ENCODE peak calls at places on chromosomes 7 and 10, in five cellular contexts. K, V, W, D and O are unnamed samples.

GRCh38 chr10:7836571-7836970 is 18.3 kb downstream of the TAF3 start:
- DNase-seq in K (no peak), V (no peak), W (no peak), D (no peak), O (no peak)

GRCh38 chr10:99694171-99694570 is 34.9 kb downstream of the ENTPD7 start:
- DNase-seq in K (no peak), V (peak), W (no peak), D (no peak), O (no peak)

GRCh38 chr7:2698581-2699288 is 10.7 kb downstream of the AMZ1 start:
- DNase-seq in K (no peak), V (no peak), W (peak), D (no peak), O (peak)

GRCh38 chr7:41742619-41743018 is 39.7 kb upstream of the INHBA start:
- DNase-seq in K (no peak), V (no peak), W (no peak), D (no peak), O (no peak)

GRCh38 chr7:81846398-81846797 is 76.6 kb upstream of the HGF start:
- DNase-seq in K (no peak), V (peak), W (peak), D (peak), O (no peak)

GRCh38 chr7:155763721-155764431 is 48.4 kb downstream of the SHH start:
- DNase-seq in K (no peak), V (no peak), W (peak), D (no peak), O (peak)

GRCh38 chr10:29735628-29736324 is 101.0 kb upstream of the SVIL start:
- DNase-seq in K (peak), V (no peak), W (peak), D (peak), O (peak)

GRCh38 chr10:94002156-94002555 is 8.4 kb downstream of the PLCE1 start:
- DNase-seq in K (peak), V (no peak), W (no peak), D (peak), O (no peak)

GRCh38 chr7:117399820-117400422 is 27.4 kb downstream of the ASZ1 start:
- DNase-seq in K (no peak), V (no peak), W (no peak), D (peak), O (peak)

GRCh38 chr7:28990200-28990960 is 32.2 kb upstream of the TRIL start:
- DNase-seq in K (peak), V (no peak), W (no peak), D (no peak), O (no peak)

GRCh38 chr10:71795248-71795647 is 21.9 kb upstream of the VSIR start:
- DNase-seq in K (no peak), V (no peak), W (no peak), D (peak), O (no peak)

DNA sequence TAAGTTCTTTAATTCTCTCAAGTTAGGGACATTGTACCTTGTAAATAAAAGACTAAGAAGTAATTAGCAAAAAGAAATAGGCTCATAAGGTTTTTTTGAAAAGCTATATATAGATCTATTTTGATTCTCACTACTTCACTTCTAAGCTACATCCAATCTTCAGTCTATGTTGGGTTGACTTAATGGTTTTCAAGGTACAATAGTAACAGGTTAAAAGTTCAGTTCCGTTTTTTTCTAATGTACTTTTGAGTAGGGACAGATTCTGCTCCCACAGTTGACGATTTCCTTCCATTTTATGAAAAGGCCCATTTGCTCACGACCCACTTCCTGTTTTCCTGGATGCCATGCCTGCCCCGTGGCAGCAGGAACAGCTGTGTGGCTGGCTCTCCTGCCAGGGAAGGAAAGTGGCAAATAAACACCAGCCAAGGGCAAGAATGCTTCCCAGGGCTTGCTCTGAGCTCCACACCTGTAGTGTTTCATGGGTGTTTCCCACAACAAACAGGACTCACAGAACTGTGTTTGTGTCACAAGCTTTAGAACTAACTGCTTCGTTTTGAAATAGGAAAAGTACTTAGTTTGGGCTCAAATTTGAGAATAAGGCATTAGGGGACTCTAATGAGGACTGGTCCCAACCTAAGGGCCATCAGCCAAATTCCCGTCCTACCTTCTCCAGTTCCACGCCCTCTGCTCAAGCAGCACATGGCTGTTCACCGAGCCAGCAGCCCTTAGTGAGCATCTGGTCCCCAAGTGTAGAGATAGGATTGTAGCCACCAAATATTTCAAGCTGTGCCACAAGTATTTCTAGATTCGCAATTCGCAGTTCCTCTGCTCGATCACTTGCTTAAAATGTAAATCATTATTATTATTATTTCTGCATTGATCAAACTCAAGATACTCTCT is 240.7 kb downstream of the COBL start:
- DNase-seq in K (no peak), V (no peak), W (no peak), D (no peak), O (no peak)
- TF ChIP-seq CTCF in K (no peak), V (no peak), W (no peak), D (no peak), O (no peak)

DNA sequence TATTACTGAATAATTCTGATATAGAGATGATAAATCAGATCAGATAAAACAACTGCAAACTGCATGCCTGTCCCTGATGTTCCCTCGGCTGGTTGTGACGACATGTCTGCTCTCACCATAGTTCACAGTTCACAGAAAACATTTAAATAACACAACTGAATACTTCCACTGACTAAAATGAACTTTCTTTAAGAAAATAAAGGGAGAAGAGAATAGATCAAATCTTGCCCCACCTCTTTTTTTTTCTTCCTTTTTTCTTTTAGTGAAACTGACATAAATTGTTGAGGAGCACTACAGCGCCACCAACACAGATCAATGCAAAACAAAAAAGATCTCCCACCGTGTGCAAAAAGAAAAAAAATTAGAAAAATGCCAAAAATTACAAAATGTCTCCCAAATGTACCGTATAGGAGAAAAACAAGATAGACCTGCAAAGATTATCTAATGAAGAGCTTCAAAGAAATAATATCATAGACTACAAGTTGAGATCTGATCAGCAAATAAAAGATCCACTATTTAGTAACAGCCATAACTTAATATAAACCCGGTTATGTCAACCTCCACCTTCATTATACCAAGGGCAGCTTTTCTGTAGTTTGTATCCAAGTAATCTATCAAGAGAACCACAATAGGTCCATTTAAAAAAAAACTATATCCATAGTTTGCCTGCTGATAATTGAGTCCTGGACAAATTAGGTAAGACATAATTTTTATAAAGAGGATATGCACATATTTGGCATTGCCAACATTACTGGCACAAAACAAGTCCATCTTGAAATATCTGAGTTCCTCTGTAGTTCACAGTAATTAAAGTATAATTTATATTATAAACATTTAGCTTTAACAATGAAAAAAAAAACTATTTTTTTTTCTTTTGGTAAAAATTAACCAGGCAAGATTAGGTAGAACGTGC is 30.8 kb upstream of the EPC1 start:
- DNase-seq in K (no peak), V (peak), W (peak), D (peak), O (no peak)
- TF ChIP-seq CTCF in K (peak), V (peak), W (peak), D (peak), O (peak)

GRCh38 chr10:132939957-132940790 is 2.2 kb downstream of the CFAP46 start:
- DNase-seq in K (no peak), V (no peak), W (peak), D (peak), O (peak)
- TF ChIP-seq CTCF in K (peak), V (peak), W (peak), D (peak), O (peak)

GRCh38 chr10:103238506-103239252 is 7.0 kb upstream of the RPEL1 start:
- DNase-seq in K (no peak), V (peak), W (no peak), D (peak), O (no peak)
- TF ChIP-seq CTCF in K (peak), V (peak), W (no peak), D (peak), O (no peak)

DNA sequence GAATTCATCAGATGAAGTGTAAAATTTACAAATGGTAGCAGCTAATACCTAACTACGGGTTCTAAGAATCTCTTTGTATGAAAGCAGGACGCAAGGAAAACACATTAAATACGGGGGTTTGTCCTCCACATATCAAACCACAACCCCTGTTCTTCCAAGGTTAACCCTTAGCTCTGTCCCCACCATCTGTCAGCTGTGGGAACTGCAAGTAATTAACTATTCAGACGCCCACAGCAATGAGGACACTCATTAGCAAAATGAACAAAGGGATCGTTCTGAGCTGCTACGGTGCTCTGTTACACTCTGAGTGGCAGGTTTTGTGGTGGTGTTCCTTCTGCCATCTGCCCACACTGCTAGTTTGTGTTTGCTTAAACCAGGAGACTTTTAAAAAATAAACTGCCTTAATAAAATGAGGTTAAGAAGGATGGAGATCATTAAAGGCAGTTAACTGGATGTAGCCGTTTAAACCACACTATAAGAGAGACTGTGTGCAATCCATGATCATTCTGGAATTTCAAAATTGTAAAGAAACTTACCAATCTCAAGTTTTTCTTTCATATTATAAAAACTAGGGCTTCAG is 51.4 kb downstream of the C10orf67 start:
- DNase-seq in K (no peak), V (peak), W (no peak), D (peak), O (peak)
- TF ChIP-seq CTCF in K (peak), V (peak), W (peak), D (peak), O (peak)

DNA sequence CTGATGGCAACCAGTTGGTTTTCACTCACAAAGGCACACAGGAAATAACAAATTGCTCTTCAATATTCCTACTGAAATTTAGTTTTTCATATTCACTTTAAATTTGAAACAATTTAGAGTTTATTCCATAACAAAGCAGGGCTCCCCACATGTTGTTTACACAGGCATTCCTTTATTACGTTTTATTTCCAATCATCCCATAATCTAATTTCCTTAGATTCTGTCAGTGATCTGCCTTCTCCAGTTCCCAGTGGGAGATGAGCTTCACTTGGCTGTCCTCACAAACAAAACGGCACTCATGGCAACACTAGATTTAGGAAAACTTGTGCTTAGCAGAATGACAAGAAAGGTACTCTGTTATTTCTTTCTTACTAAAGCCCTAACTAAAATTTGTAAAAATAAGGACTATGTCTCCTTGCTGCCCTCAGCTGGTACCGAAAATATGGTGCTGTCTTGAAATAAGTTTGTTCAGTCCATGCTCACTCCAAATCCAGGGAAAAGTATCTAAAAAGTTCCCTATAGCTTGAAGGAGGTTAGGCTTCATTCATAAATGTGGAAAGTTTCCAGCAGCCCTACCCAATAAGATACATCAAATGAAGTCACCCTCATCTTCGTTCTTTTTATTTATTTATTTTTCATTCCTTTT is 23.0 kb downstream of the PHYH start:
- DNase-seq in K (no peak), V (peak), W (no peak), D (no peak), O (no peak)
- TF ChIP-seq CTCF in K (peak), V (peak), W (no peak), D (no peak), O (no peak)

GRCh38 chr10:100882251-100882643 is 30.5 kb upstream of the SLF2 start:
- DNase-seq in K (no peak), V (no peak), W (no peak), D (no peak), O (no peak)

GRCh38 chr10:100879741-100880360 is 32.9 kb upstream of the SLF2 start:
- DNase-seq in K (no peak), V (no peak), W (no peak), D (no peak), O (no peak)

GRCh38 chr10:100881552-100882250 is 31.1 kb upstream of the SLF2 start:
- DNase-seq in K (no peak), V (peak), W (no peak), D (no peak), O (no peak)

GRCh38 chr10:100883322-100883821 is 29.4 kb upstream of the SLF2 start:
- DNase-seq in K (no peak), V (no peak), W (no peak), D (no peak), O (no peak)

GRCh38 chr10:100882681-100883321 is 30.0 kb upstream of the SLF2 start:
- DNase-seq in K (peak), V (no peak), W (no peak), D (no peak), O (no peak)
- TF ChIP-seq CTCF in K (no peak), V (no peak), W (no peak), D (no peak), O (no peak)

DNA sequence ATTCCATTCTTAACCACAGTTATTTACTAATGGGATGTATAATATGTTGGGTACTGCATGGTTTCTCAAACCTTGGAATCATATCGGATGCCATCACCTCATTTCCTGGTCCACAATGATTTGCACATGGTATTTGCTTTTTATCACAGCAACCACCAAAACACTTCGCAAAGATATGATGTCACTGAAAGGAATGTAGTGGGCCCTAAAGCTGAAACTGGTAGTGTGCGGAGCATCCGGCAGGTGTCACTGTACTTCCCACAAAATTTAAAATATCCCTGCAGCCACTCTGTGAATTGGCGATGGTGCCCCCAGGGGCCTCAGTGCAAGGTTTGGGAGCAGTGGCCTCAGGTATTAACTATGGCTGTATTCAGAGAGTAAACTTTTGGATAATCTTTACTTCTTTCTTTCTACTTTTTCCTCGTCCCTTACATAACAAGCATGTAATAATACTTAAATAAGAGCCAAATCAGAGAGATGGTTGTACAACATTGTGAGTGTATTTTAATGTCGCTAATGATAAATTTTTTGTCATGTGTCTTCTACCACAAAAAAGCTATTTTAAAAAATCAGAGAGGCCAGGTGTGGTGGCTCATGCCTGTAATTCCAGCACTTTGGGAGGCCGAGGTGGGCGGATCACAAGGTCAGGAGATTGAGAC is 66.2 kb downstream of the FAM241B start:
- DNase-seq in K (peak), V (peak), W (no peak), D (peak), O (no peak)
- TF ChIP-seq CTCF in K (peak), V (peak), W (peak), D (peak), O (peak)

GRCh38 chr10:20767028-20767427 is 130.1 kb downstream of the NEBL start:
- DNase-seq in K (no peak), V (peak), W (no peak), D (peak), O (no peak)
- TF ChIP-seq CTCF in K (no peak), V (no peak), W (no peak), D (no peak), O (no peak)

DNA sequence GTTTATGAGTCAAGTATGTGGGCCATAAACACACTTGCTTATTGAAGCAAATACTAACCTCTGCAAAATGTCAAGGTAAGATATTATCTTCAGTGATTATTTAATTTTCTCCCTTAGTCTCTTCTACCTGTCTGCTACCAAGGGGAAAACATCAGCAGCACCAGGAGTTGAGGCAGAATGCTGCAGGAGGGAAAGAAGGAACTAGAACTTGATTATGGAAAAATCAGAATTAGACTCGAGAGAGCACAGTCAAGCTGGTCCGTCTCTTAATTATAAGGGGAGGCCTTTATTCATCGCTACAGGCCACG is 4.9 kb upstream of the ZFYVE27 start:
- DNase-seq in K (no peak), V (no peak), W (no peak), D (no peak), O (no peak)
- TF ChIP-seq CTCF in K (peak), V (peak), W (no peak), D (no peak), O (no peak)